ENCODE peak calls at places on chromosomes 6 and 20, in nine cellular contexts. One of them, this sample, is unnamed.

GRCh38 chr20:43925786-43926185 is 11.1 kb downstream of the TOX2 start:
- DNase-seq in K562: no peak
- DNase-seq in GM12891: no peak
- DNase-seq in suprapubic skin: no peak
- DNase-seq in lower leg skin: no peak
- DNase-seq in adrenal gland: peak; percentile 43
- DNase-seq in A549: no peak
- DNase-seq in prostate gland: no peak
- DNase-seq in ovary: no peak
- DNase-seq in this sample: no peak

GRCh38 chr6:42390228-42390934 is 61.3 kb downstream of the TRERF1 start:
- DNase-seq in K562: no peak
- DNase-seq in GM12891: no peak
- DNase-seq in suprapubic skin: no peak
- DNase-seq in lower leg skin: no peak
- DNase-seq in adrenal gland: no peak
- DNase-seq in A549: no peak
- DNase-seq in prostate gland: no peak
- DNase-seq in ovary: no peak
- DNase-seq in this sample: no peak

GRCh38 chr6:109197061-109197460 is 101.8 kb downstream of the CEP57L1 start:
- DNase-seq in K562: no peak
- DNase-seq in GM12891: no peak
- DNase-seq in suprapubic skin: no peak
- DNase-seq in lower leg skin: no peak
- DNase-seq in adrenal gland: no peak
- DNase-seq in A549: no peak
- DNase-seq in prostate gland: no peak
- DNase-seq in ovary: no peak
- DNase-seq in this sample: no peak

GRCh38 chr20:44104807-44105517 is 82.0 kb downstream of the JPH2 start:
- DNase-seq in K562: no peak
- DNase-seq in GM12891: no peak
- DNase-seq in suprapubic skin: no peak
- DNase-seq in lower leg skin: no peak
- DNase-seq in adrenal gland: peak; percentile 51
- DNase-seq in A549: no peak
- DNase-seq in prostate gland: peak; percentile 57
- DNase-seq in ovary: no peak
- DNase-seq in this sample: no peak

GRCh38 chr6:95091823-95092436 is 485.4 kb upstream of the MANEA start:
- DNase-seq in K562: no peak
- DNase-seq in GM12891: no peak
- DNase-seq in suprapubic skin: no peak
- DNase-seq in lower leg skin: no peak
- DNase-seq in adrenal gland: no peak
- DNase-seq in A549: no peak
- DNase-seq in prostate gland: no peak
- DNase-seq in ovary: no peak
- DNase-seq in this sample: peak; percentile 44

GRCh38 chr20:63095718-63096654 is 89.2 kb upstream of the BHLHE23 start:
- DNase-seq in K562: no peak
- DNase-seq in GM12891: no peak
- DNase-seq in suprapubic skin: peak; percentile 29
- DNase-seq in lower leg skin: no peak
- DNase-seq in adrenal gland: no peak
- DNase-seq in A549: no peak
- DNase-seq in prostate gland: no peak
- DNase-seq in ovary: peak; percentile 6
- DNase-seq in this sample: no peak

GRCh38 chr6:2797564-2798014 is 32.4 kb downstream of the WRNIP1 start:
- DNase-seq in K562: no peak
- DNase-seq in GM12891: no peak
- DNase-seq in suprapubic skin: no peak
- DNase-seq in lower leg skin: no peak
- DNase-seq in adrenal gland: no peak
- DNase-seq in A549: no peak
- DNase-seq in prostate gland: no peak
- DNase-seq in ovary: no peak
- DNase-seq in this sample: no peak

GRCh38 chr6:43634702-43635303 is 837 bp upstream of the MAD2L1BP start:
- DNase-seq in K562: no peak
- DNase-seq in GM12891: no peak
- DNase-seq in suprapubic skin: no peak
- DNase-seq in lower leg skin: no peak
- DNase-seq in adrenal gland: no peak
- DNase-seq in A549: no peak
- DNase-seq in prostate gland: no peak
- DNase-seq in ovary: no peak
- DNase-seq in this sample: no peak

GRCh38 chr20:20017852-20018245 is 687 bp downstream of the NAA20 start:
- DNase-seq in K562: no peak
- DNase-seq in GM12891: peak; percentile 16
- DNase-seq in suprapubic skin: no peak
- DNase-seq in lower leg skin: no peak
- DNase-seq in adrenal gland: no peak
- DNase-seq in A549: peak; percentile 33
- DNase-seq in prostate gland: no peak
- DNase-seq in ovary: no peak
- DNase-seq in this sample: peak; percentile 68

GRCh38 chr20:20014659-20015058 is 2.5 kb upstream of the NAA20 start:
- DNase-seq in K562: no peak
- DNase-seq in GM12891: no peak
- DNase-seq in suprapubic skin: no peak
- DNase-seq in lower leg skin: no peak
- DNase-seq in adrenal gland: no peak
- DNase-seq in A549: no peak
- DNase-seq in prostate gland: peak; percentile 34
- DNase-seq in ovary: no peak
- DNase-seq in this sample: peak; percentile 10

GRCh38 chr20:20019123-20019522 is 2.0 kb downstream of the NAA20 start:
- DNase-seq in K562: peak; percentile 16
- DNase-seq in GM12891: no peak
- DNase-seq in suprapubic skin: no peak
- DNase-seq in lower leg skin: no peak
- DNase-seq in adrenal gland: no peak
- DNase-seq in A549: no peak
- DNase-seq in prostate gland: no peak
- DNase-seq in ovary: no peak
- DNase-seq in this sample: peak; percentile 43

GRCh38 chr20:20018366-20018765 is 1.2 kb downstream of the NAA20 start:
- DNase-seq in K562: no peak
- DNase-seq in GM12891: no peak
- DNase-seq in suprapubic skin: no peak
- DNase-seq in lower leg skin: no peak
- DNase-seq in adrenal gland: no peak
- DNase-seq in A549: no peak
- DNase-seq in prostate gland: no peak
- DNase-seq in ovary: no peak
- DNase-seq in this sample: no peak

DNA sequence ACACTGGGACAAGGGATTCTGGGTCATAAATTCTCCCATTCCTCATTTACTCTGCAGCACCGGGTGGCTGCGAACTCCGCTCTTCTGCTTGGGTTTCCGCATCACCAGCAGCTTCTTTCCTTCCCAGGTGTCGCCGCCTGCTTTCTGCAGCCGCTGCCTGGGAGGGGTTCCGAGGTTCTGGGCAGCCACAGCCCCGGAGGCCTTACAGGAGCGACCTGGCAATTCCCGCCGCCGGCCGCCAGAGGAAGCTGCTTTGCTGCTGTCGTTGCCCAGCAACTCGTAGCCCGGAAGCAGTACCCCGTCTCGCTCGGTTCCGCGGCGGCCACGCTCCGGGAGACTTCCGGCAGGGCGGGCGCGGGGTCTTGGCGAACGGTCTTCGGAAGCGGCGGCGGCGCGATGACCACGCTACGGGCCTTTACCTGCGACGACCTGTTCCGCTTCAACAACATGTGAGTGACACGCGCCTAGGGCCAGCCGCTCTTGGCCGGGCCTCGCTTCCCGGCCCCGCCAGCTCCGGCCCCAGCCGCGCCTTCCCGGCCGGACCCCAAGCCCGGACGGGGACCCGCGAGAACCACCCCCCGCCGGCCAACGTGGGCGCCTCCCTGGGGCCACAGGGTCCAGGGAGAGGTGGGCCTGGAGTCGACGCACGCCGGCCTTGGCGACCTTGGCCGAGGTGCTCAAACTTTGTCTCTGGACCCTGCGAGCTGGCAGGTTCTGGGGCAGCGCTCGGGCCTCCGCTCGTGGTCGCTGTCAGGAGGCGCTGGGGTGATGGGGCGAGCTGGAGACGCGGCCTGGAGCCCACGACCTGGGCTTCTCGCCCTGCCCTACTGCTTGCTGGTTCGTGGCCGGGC is at the start of gene NAA20:
- DNase-seq in K562: peak; percentile 80
- DNase-seq in GM12891: peak; percentile 93
- DNase-seq in suprapubic skin: peak; percentile 96
- DNase-seq in lower leg skin: peak; percentile 91
- DNase-seq in adrenal gland: peak; percentile 95
- DNase-seq in A549: peak; percentile 98
- DNase-seq in prostate gland: peak; percentile 94
- DNase-seq in ovary: peak; percentile 92
- DNase-seq in this sample: peak; percentile 93
- TF ChIP-seq POLR2A in K562: peak; percentile 51
- TF ChIP-seq POLR2A in GM12891: no peak
- TF ChIP-seq POLR2A in suprapubic skin: no peak
- TF ChIP-seq POLR2A in lower leg skin: no peak
- TF ChIP-seq POLR2A in adrenal gland: no peak
- TF ChIP-seq POLR2A in A549: peak; percentile 62
- TF ChIP-seq POLR2A in prostate gland: peak; percentile 37
- TF ChIP-seq POLR2A in ovary: no peak
- TF ChIP-seq POLR2A in this sample: peak; percentile 65

GRCh38 chr20:40963505-40963845 is 65.1 kb upstream of the TOP1 start:
- DNase-seq in K562: no peak
- DNase-seq in GM12891: no peak
- DNase-seq in suprapubic skin: no peak
- DNase-seq in lower leg skin: no peak
- DNase-seq in adrenal gland: no peak
- DNase-seq in A549: no peak
- DNase-seq in prostate gland: no peak
- DNase-seq in ovary: no peak
- DNase-seq in this sample: no peak

GRCh38 chr20:40960521-40960956 is 68.1 kb upstream of the TOP1 start:
- DNase-seq in K562: no peak
- DNase-seq in GM12891: no peak
- DNase-seq in suprapubic skin: no peak
- DNase-seq in lower leg skin: no peak
- DNase-seq in adrenal gland: no peak
- DNase-seq in A549: no peak
- DNase-seq in prostate gland: no peak
- DNase-seq in ovary: no peak
- DNase-seq in this sample: no peak

GRCh38 chr20:40961176-40961575 is 67.4 kb upstream of the TOP1 start:
- DNase-seq in K562: no peak
- DNase-seq in GM12891: no peak
- DNase-seq in suprapubic skin: no peak
- DNase-seq in lower leg skin: no peak
- DNase-seq in adrenal gland: no peak
- DNase-seq in A549: no peak
- DNase-seq in prostate gland: no peak
- DNase-seq in ovary: no peak
- DNase-seq in this sample: no peak

GRCh38 chr20:40961686-40962640 is 66.7 kb upstream of the TOP1 start:
- DNase-seq in K562: no peak
- DNase-seq in GM12891: no peak
- DNase-seq in suprapubic skin: no peak
- DNase-seq in lower leg skin: peak; percentile 41
- DNase-seq in adrenal gland: no peak
- DNase-seq in A549: no peak
- DNase-seq in prostate gland: no peak
- DNase-seq in ovary: no peak
- DNase-seq in this sample: no peak

GRCh38 chr20:40962733-40963504 is 65.7 kb upstream of the TOP1 start:
- DNase-seq in K562: peak; percentile 86
- DNase-seq in GM12891: peak; percentile 64
- DNase-seq in suprapubic skin: peak; percentile 82
- DNase-seq in lower leg skin: peak; percentile 53
- DNase-seq in adrenal gland: peak; percentile 71
- DNase-seq in A549: peak; percentile 82
- DNase-seq in prostate gland: peak; percentile 61
- DNase-seq in ovary: peak; percentile 70
- DNase-seq in this sample: peak; percentile 60
- TF ChIP-seq POLR2A in K562: no peak
- TF ChIP-seq POLR2A in GM12891: no peak
- TF ChIP-seq POLR2A in suprapubic skin: no peak
- TF ChIP-seq POLR2A in lower leg skin: no peak
- TF ChIP-seq POLR2A in adrenal gland: no peak
- TF ChIP-seq POLR2A in A549: no peak
- TF ChIP-seq POLR2A in prostate gland: no peak
- TF ChIP-seq POLR2A in ovary: no peak
- TF ChIP-seq POLR2A in this sample: no peak

DNA sequence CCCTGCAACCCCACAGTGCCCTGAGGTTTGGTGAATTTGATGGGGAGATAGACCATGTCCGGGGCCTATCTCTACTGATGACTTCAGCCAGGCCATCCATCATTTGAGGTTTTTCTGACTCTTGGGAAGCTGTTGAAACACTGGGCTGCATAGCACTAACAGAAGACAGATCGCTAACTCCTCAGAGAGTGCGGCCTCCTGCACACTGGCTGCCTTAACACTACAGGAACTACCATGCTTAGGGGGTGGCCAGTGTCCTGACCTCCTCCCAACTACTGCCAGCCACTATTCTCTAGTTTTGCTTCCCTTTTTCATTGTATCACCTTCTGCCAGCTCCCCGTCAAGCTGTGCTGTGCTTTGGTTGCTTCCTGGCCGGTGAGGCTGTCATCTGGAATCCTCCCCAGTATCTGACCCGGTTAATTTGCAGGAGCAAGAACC is 57.1 kb upstream of the TRAF3IP2 start:
- DNase-seq in K562: no peak
- DNase-seq in GM12891: no peak
- DNase-seq in suprapubic skin: no peak
- DNase-seq in lower leg skin: no peak
- DNase-seq in adrenal gland: no peak
- DNase-seq in A549: no peak
- DNase-seq in prostate gland: peak; percentile 48
- DNase-seq in ovary: no peak
- DNase-seq in this sample: no peak
- TF ChIP-seq POLR2A in K562: no peak
- TF ChIP-seq POLR2A in GM12891: no peak
- TF ChIP-seq POLR2A in suprapubic skin: no peak
- TF ChIP-seq POLR2A in lower leg skin: no peak
- TF ChIP-seq POLR2A in adrenal gland: no peak
- TF ChIP-seq POLR2A in A549: no peak
- TF ChIP-seq POLR2A in prostate gland: no peak
- TF ChIP-seq POLR2A in ovary: no peak
- TF ChIP-seq POLR2A in this sample: no peak

GRCh38 chr6:158793432-158793831 is 25.7 kb downstream of the EZR start:
- DNase-seq in K562: peak; percentile 56
- DNase-seq in GM12891: no peak
- DNase-seq in suprapubic skin: no peak
- DNase-seq in lower leg skin: no peak
- DNase-seq in adrenal gland: no peak
- DNase-seq in A549: peak; percentile 47
- DNase-seq in prostate gland: no peak
- DNase-seq in ovary: no peak
- DNase-seq in this sample: peak; percentile 77

GRCh38 chr6:158796353-158796752 is 22.8 kb downstream of the EZR start:
- DNase-seq in K562: no peak
- DNase-seq in GM12891: no peak
- DNase-seq in suprapubic skin: no peak
- DNase-seq in lower leg skin: no peak
- DNase-seq in adrenal gland: no peak
- DNase-seq in A549: no peak
- DNase-seq in prostate gland: no peak
- DNase-seq in ovary: no peak
- DNase-seq in this sample: no peak

GRCh38 chr6:158797331-158798202 is 21.6 kb downstream of the EZR start:
- DNase-seq in K562: no peak
- DNase-seq in GM12891: no peak
- DNase-seq in suprapubic skin: no peak
- DNase-seq in lower leg skin: no peak
- DNase-seq in adrenal gland: peak; percentile 65
- DNase-seq in A549: no peak
- DNase-seq in prostate gland: no peak
- DNase-seq in ovary: no peak
- DNase-seq in this sample: no peak

GRCh38 chr6:158798311-158798710 is 20.9 kb downstream of the EZR start:
- DNase-seq in K562: no peak
- DNase-seq in GM12891: no peak
- DNase-seq in suprapubic skin: no peak
- DNase-seq in lower leg skin: no peak
- DNase-seq in adrenal gland: no peak
- DNase-seq in A549: no peak
- DNase-seq in prostate gland: no peak
- DNase-seq in ovary: no peak
- DNase-seq in this sample: no peak

DNA sequence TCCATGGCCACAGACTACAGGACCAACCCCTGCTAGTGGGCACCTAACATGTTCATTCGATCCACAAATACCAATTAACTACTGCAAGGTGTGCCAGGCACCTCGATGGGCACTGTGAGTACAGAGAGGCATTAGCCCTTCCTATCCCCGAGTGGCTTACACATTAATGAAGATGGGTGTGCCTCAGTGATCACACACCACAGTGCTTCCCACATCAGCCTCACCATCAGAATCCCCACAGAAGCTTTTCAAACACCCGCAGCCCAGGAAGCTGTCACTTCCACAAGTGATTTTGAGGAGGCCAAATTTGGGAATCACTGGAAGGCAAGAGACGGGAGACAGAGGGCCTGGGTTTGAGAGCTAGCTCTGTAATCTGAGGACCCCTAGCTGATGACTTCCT is 23.7 kb downstream of the EZR start:
- DNase-seq in K562: no peak
- DNase-seq in GM12891: no peak
- DNase-seq in suprapubic skin: no peak
- DNase-seq in lower leg skin: no peak
- DNase-seq in adrenal gland: no peak
- DNase-seq in A549: no peak
- DNase-seq in prostate gland: no peak
- DNase-seq in ovary: no peak
- DNase-seq in this sample: no peak
- TF ChIP-seq POLR2A in K562: no peak
- TF ChIP-seq POLR2A in GM12891: no peak
- TF ChIP-seq POLR2A in suprapubic skin: no peak
- TF ChIP-seq POLR2A in lower leg skin: no peak
- TF ChIP-seq POLR2A in adrenal gland: no peak
- TF ChIP-seq POLR2A in A549: no peak
- TF ChIP-seq POLR2A in prostate gland: no peak
- TF ChIP-seq POLR2A in ovary: no peak
- TF ChIP-seq POLR2A in this sample: no peak

This sample was measured in erythroblast.